ENCODE peak calls at places on chromosomes 7 and 10, in eight cellular contexts. One of them, this sample, is unnamed.

GRCh38 chr7:4939971-4940720 is 18.8 kb downstream of the MMD2 start:
- DNase-seq in CD8-positive, alpha-beta T cell: no peak
- DNase-seq in lung: no peak
- DNase-seq in astrocyte of the spinal cord: no peak
- DNase-seq in IMR-90: no peak
- DNase-seq in sigmoid colon: peak
- DNase-seq in endodermal cell: no peak
- DNase-seq in stomach: no peak
- DNase-seq in this sample: no peak

GRCh38 chr10:44253769-44254462 is 131.0 kb downstream of the CXCL12 start:
- DNase-seq in CD8-positive, alpha-beta T cell: no peak
- DNase-seq in lung: peak
- DNase-seq in astrocyte of the spinal cord: peak
- DNase-seq in IMR-90: peak
- DNase-seq in sigmoid colon: no peak
- DNase-seq in endodermal cell: no peak
- DNase-seq in stomach: no peak
- DNase-seq in this sample: no peak

GRCh38 chr10:31749981-31750850 is 178.4 kb downstream of the ARHGAP12 start:
- DNase-seq in CD8-positive, alpha-beta T cell: no peak
- DNase-seq in lung: no peak
- DNase-seq in astrocyte of the spinal cord: peak
- DNase-seq in IMR-90: no peak
- DNase-seq in sigmoid colon: peak
- DNase-seq in endodermal cell: no peak
- DNase-seq in stomach: no peak
- DNase-seq in this sample: no peak

GRCh38 chr10:77713506-77714280 is 76.1 kb upstream of the KCNMA1 start:
- DNase-seq in CD8-positive, alpha-beta T cell: no peak
- DNase-seq in lung: no peak
- DNase-seq in astrocyte of the spinal cord: peak
- DNase-seq in IMR-90: peak
- DNase-seq in sigmoid colon: no peak
- DNase-seq in endodermal cell: no peak
- DNase-seq in stomach: no peak
- DNase-seq in this sample: no peak

GRCh38 chr10:10605551-10606081 is 412.1 kb upstream of the CELF2 start:
- DNase-seq in CD8-positive, alpha-beta T cell: no peak
- DNase-seq in lung: no peak
- DNase-seq in astrocyte of the spinal cord: peak
- DNase-seq in IMR-90: peak
- DNase-seq in sigmoid colon: peak
- DNase-seq in endodermal cell: no peak
- DNase-seq in stomach: no peak
- DNase-seq in this sample: no peak

GRCh38 chr7:28432105-28432504 is 19.8 kb downstream of the CREB5 start:
- DNase-seq in CD8-positive, alpha-beta T cell: no peak
- DNase-seq in lung: no peak
- DNase-seq in astrocyte of the spinal cord: no peak
- DNase-seq in IMR-90: no peak
- DNase-seq in sigmoid colon: peak
- DNase-seq in endodermal cell: no peak
- DNase-seq in stomach: no peak
- DNase-seq in this sample: no peak

GRCh38 chr7:82263880-82264751 is 179.5 kb downstream of the CACNA2D1 start:
- DNase-seq in CD8-positive, alpha-beta T cell: no peak
- DNase-seq in lung: no peak
- DNase-seq in astrocyte of the spinal cord: no peak
- DNase-seq in IMR-90: no peak
- DNase-seq in sigmoid colon: no peak
- DNase-seq in endodermal cell: no peak
- DNase-seq in stomach: no peak
- DNase-seq in this sample: no peak

GRCh38 chr7:39379416-39379815 is 186.8 kb upstream of the YAE1 start:
- DNase-seq in CD8-positive, alpha-beta T cell: no peak
- DNase-seq in lung: no peak
- DNase-seq in astrocyte of the spinal cord: no peak
- DNase-seq in IMR-90: no peak
- DNase-seq in sigmoid colon: no peak
- DNase-seq in endodermal cell: no peak
- DNase-seq in stomach: no peak
- DNase-seq in this sample: no peak

GRCh38 chr10:132388901-132389630 is 7.9 kb upstream of the PWWP2B start:
- DNase-seq in CD8-positive, alpha-beta T cell: no peak
- DNase-seq in lung: no peak
- DNase-seq in astrocyte of the spinal cord: no peak
- DNase-seq in IMR-90: no peak
- DNase-seq in sigmoid colon: peak
- DNase-seq in endodermal cell: peak
- DNase-seq in stomach: no peak
- DNase-seq in this sample: peak

GRCh38 chr10:88424881-88425280 is 158.2 kb downstream of the RNLS start:
- DNase-seq in CD8-positive, alpha-beta T cell: no peak
- DNase-seq in lung: no peak
- DNase-seq in astrocyte of the spinal cord: no peak
- DNase-seq in IMR-90: no peak
- DNase-seq in sigmoid colon: no peak
- DNase-seq in endodermal cell: no peak
- DNase-seq in stomach: no peak
- DNase-seq in this sample: no peak

GRCh38 chr10:15735766-15736165 is 16.0 kb upstream of the ITGA8 start:
- DNase-seq in CD8-positive, alpha-beta T cell: no peak
- DNase-seq in lung: peak
- DNase-seq in astrocyte of the spinal cord: no peak
- DNase-seq in IMR-90: no peak
- DNase-seq in sigmoid colon: no peak
- DNase-seq in endodermal cell: no peak
- DNase-seq in stomach: no peak
- DNase-seq in this sample: no peak

GRCh38 chr7:24313777-24314176 is 29.8 kb downstream of the NPY start:
- DNase-seq in CD8-positive, alpha-beta T cell: no peak
- DNase-seq in lung: no peak
- DNase-seq in astrocyte of the spinal cord: no peak
- DNase-seq in IMR-90: no peak
- DNase-seq in sigmoid colon: no peak
- DNase-seq in endodermal cell: no peak
- DNase-seq in stomach: no peak
- DNase-seq in this sample: no peak

GRCh38 chr7:27375958-27376357 is 133.4 kb downstream of the EVX1 start:
- DNase-seq in CD8-positive, alpha-beta T cell: no peak
- DNase-seq in lung: no peak
- DNase-seq in astrocyte of the spinal cord: no peak
- DNase-seq in IMR-90: no peak
- DNase-seq in sigmoid colon: peak
- DNase-seq in endodermal cell: peak
- DNase-seq in stomach: no peak
- DNase-seq in this sample: no peak

GRCh38 chr7:27925573-27926201 is 185.7 kb downstream of the TAX1BP1 start:
- DNase-seq in CD8-positive, alpha-beta T cell: no peak
- DNase-seq in lung: no peak
- DNase-seq in astrocyte of the spinal cord: no peak
- DNase-seq in IMR-90: no peak
- DNase-seq in sigmoid colon: no peak
- DNase-seq in endodermal cell: no peak
- DNase-seq in stomach: no peak
- DNase-seq in this sample: no peak

GRCh38 chr7:5425507-5426225 is 2.0 kb upstream of the TNRC18 start:
- DNase-seq in CD8-positive, alpha-beta T cell: no peak
- DNase-seq in lung: peak
- DNase-seq in astrocyte of the spinal cord: peak
- DNase-seq in IMR-90: peak
- DNase-seq in sigmoid colon: peak
- DNase-seq in endodermal cell: peak
- DNase-seq in stomach: peak
- DNase-seq in this sample: no peak

DNA sequence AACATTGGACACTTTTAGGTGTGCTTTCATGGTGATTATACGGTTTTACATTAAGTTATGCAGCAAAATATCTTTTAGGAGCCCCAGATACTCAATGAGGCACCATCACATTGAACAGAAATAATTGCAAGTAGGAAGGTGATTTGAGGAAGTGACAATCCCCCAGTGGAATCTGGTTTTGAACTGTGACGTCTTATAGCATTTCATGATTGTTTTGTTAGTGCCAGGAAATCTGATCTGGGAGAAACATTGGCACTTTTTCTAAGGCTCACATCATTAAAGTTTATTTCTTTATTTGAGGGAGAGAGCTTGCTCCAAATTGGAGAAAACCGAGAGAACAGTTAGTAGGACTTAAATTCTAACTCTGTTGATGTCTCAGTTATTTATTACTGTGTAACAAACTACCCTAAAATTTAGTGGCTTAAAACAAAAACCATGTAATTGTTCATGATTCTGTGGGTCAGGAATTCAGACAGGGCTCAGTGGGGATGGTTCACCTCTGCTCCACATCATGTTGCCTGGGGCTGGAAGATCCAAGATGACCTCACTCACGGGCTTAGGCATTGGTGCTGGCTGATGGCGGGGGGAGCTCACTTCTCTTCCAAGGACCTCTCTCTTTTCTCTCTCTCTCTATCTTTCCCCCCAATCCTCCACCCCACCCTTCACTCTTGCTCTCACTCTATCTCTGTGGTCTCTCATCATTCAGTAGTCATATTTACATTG is 78.2 kb upstream of the STEAP1B start:
- DNase-seq in CD8-positive, alpha-beta T cell: no peak
- DNase-seq in lung: no peak
- DNase-seq in astrocyte of the spinal cord: peak
- DNase-seq in IMR-90: peak
- DNase-seq in sigmoid colon: no peak
- DNase-seq in endodermal cell: no peak
- DNase-seq in stomach: no peak
- DNase-seq in this sample: no peak
- TF ChIP-seq CTCF in CD8-positive, alpha-beta T cell: no peak
- TF ChIP-seq CTCF in lung: no peak
- TF ChIP-seq CTCF in astrocyte of the spinal cord: no peak
- TF ChIP-seq CTCF in IMR-90: no peak
- TF ChIP-seq CTCF in sigmoid colon: no peak
- TF ChIP-seq CTCF in endodermal cell: no peak
- TF ChIP-seq CTCF in stomach: no peak
- TF ChIP-seq CTCF in this sample: no peak

DNA sequence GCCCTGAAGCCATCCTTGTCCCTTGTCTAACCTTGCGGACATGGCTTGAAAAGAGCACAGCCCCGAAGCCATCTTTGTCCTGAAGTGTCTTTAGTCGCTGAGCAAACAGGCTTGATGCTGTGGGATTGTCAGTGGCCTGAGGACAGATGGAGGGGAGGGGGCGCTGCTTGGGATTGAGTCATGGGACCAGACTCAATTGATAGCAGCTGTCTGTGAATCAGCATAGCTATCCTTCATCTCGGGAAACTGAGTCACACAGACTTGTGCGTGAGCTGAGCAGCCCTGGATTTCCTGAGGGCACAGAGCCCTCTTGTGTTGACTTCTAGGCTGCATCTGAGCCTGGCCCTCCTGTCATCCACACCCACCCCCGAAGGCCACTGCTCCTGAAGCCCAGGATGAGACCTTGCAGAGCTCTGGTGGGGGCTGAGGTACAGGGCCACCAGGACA is 14.4 kb downstream of the MYO1G start:
- DNase-seq in CD8-positive, alpha-beta T cell: no peak
- DNase-seq in lung: no peak
- DNase-seq in astrocyte of the spinal cord: no peak
- DNase-seq in IMR-90: peak
- DNase-seq in sigmoid colon: no peak
- DNase-seq in endodermal cell: peak
- DNase-seq in stomach: no peak
- DNase-seq in this sample: no peak
- TF ChIP-seq CTCF in CD8-positive, alpha-beta T cell: no peak
- TF ChIP-seq CTCF in lung: no peak
- TF ChIP-seq CTCF in astrocyte of the spinal cord: peak
- TF ChIP-seq CTCF in IMR-90: peak
- TF ChIP-seq CTCF in sigmoid colon: no peak
- TF ChIP-seq CTCF in endodermal cell: peak
- TF ChIP-seq CTCF in stomach: no peak
- TF ChIP-seq CTCF in this sample: peak

DNA sequence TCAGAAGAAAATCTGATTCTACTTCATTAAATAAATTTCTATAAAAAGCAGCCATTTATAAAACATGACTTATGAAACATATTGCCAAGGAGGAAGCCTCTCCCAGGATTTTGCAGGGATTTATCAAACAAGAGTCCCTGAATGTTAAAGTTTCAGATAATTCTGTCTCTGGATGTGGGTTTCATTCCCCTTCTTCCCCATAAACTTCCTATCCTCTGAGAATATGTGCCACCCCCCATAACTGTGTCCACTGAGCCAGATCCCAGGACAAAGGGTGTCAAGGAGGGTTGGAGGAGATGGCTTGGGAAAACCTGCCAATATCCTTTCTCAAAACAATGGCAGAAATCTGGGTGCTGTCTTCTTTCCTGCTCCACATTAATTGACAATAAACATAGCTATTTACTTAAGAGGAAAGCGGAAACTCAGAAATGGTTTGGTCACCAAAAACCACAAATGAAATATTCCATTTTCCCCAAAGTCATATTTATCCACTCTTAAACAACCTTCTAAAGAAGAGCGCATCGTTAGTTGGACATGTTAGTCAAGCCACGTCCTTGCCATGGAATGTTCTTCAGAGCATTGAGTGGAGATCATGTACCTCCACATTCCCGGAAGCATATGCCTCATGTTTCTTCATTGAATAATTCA is 54.3 kb upstream of the AKR1E2 start:
- DNase-seq in CD8-positive, alpha-beta T cell: no peak
- DNase-seq in lung: no peak
- DNase-seq in astrocyte of the spinal cord: peak
- DNase-seq in IMR-90: peak
- DNase-seq in sigmoid colon: no peak
- DNase-seq in endodermal cell: no peak
- DNase-seq in stomach: no peak
- DNase-seq in this sample: no peak
- TF ChIP-seq CTCF in CD8-positive, alpha-beta T cell: no peak
- TF ChIP-seq CTCF in lung: no peak
- TF ChIP-seq CTCF in astrocyte of the spinal cord: no peak
- TF ChIP-seq CTCF in IMR-90: no peak
- TF ChIP-seq CTCF in sigmoid colon: no peak
- TF ChIP-seq CTCF in endodermal cell: no peak
- TF ChIP-seq CTCF in stomach: no peak
- TF ChIP-seq CTCF in this sample: peak

GRCh38 chr7:8236781-8237407 is 25.1 kb downstream of the ICA1 start:
- DNase-seq in CD8-positive, alpha-beta T cell: no peak
- DNase-seq in lung: no peak
- DNase-seq in astrocyte of the spinal cord: no peak
- DNase-seq in IMR-90: no peak
- DNase-seq in sigmoid colon: no peak
- DNase-seq in endodermal cell: no peak
- DNase-seq in stomach: no peak
- DNase-seq in this sample: no peak
- TF ChIP-seq CTCF in CD8-positive, alpha-beta T cell: no peak
- TF ChIP-seq CTCF in lung: no peak
- TF ChIP-seq CTCF in astrocyte of the spinal cord: no peak
- TF ChIP-seq CTCF in IMR-90: no peak
- TF ChIP-seq CTCF in sigmoid colon: no peak
- TF ChIP-seq CTCF in endodermal cell: no peak
- TF ChIP-seq CTCF in stomach: no peak
- TF ChIP-seq CTCF in this sample: no peak

This sample was measured in chondrocyte.